ENCODE peak calls at places on chromosomes 11 and 22, in six cellular contexts. One of them, this sample, is unnamed.

GRCh38 chr11:133541331-133542095 is 9.2 kb upstream of the OPCML start:
- DNase-seq in mammary epithelial cell: no peak
- DNase-seq in fibroblast of lung: no peak
- DNase-seq in GM23338: peak; percentile 98
- DNase-seq in MM.1S: no peak
- DNase-seq in HCT116: no peak
- DNase-seq in this sample: no peak

GRCh38 chr11:122115520-122116343 is at the start of gene BLID:
- DNase-seq in mammary epithelial cell: no peak
- DNase-seq in fibroblast of lung: peak; percentile 55
- DNase-seq in GM23338: peak; percentile 88
- DNase-seq in MM.1S: no peak
- DNase-seq in HCT116: no peak
- DNase-seq in this sample: peak; percentile 66

GRCh38 chr11:64306876-64307622 is 1.7 kb downstream of the ESRRA start:
- DNase-seq in mammary epithelial cell: no peak
- DNase-seq in fibroblast of lung: no peak
- DNase-seq in GM23338: no peak
- DNase-seq in MM.1S: no peak
- DNase-seq in HCT116: no peak
- DNase-seq in this sample: no peak

GRCh38 chr11:12817681-12818332 is 143.6 kb downstream of the TEAD1 start:
- DNase-seq in mammary epithelial cell: peak; percentile 40
- DNase-seq in fibroblast of lung: peak; percentile 56
- DNase-seq in GM23338: no peak
- DNase-seq in MM.1S: no peak
- DNase-seq in HCT116: no peak
- DNase-seq in this sample: no peak

GRCh38 chr11:46680164-46680760 is 20.2 kb downstream of the ARHGAP1 start:
- DNase-seq in mammary epithelial cell: no peak
- DNase-seq in fibroblast of lung: no peak
- DNase-seq in GM23338: no peak
- DNase-seq in MM.1S: no peak
- DNase-seq in HCT116: no peak
- DNase-seq in this sample: no peak

GRCh38 chr11:122036022-122036421 is 80.0 kb downstream of the BLID start:
- DNase-seq in mammary epithelial cell: no peak
- DNase-seq in fibroblast of lung: peak; percentile 87
- DNase-seq in GM23338: no peak
- DNase-seq in MM.1S: no peak
- DNase-seq in HCT116: no peak
- DNase-seq in this sample: no peak

GRCh38 chr22:17631076-17631565 is 2.6 kb upstream of the ATP6V1E1 start:
- DNase-seq in mammary epithelial cell: no peak
- DNase-seq in fibroblast of lung: no peak
- DNase-seq in GM23338: no peak
- DNase-seq in MM.1S: no peak
- DNase-seq in HCT116: no peak
- DNase-seq in this sample: no peak

GRCh38 chr11:128497057-128497957 is 90.1 kb downstream of the ETS1 start:
- DNase-seq in mammary epithelial cell: peak; percentile 90
- DNase-seq in fibroblast of lung: peak; percentile 98
- DNase-seq in GM23338: no peak
- DNase-seq in MM.1S: no peak
- DNase-seq in HCT116: peak; percentile 83
- DNase-seq in this sample: peak; percentile 97

GRCh38 chr11:67302571-67303131 is 679 bp upstream of the SSH3 start:
- DNase-seq in mammary epithelial cell: peak; percentile 21
- DNase-seq in fibroblast of lung: no peak
- DNase-seq in GM23338: peak; percentile 85
- DNase-seq in MM.1S: no peak
- DNase-seq in HCT116: no peak
- DNase-seq in this sample: peak; percentile 25

GRCh38 chr11:39190751-39191150 is 2268.7 kb downstream of the LRRC4C start:
- DNase-seq in mammary epithelial cell: no peak
- DNase-seq in fibroblast of lung: no peak
- DNase-seq in GM23338: peak; percentile 48
- DNase-seq in MM.1S: no peak
- DNase-seq in HCT116: no peak
- DNase-seq in this sample: no peak

GRCh38 chr11:86446924-86447285 is 72.2 kb downstream of the CCDC81 start:
- DNase-seq in mammary epithelial cell: no peak
- DNase-seq in fibroblast of lung: no peak
- DNase-seq in GM23338: no peak
- DNase-seq in MM.1S: no peak
- DNase-seq in HCT116: no peak
- DNase-seq in this sample: no peak

GRCh38 chr11:48013269-48013901 is 33.0 kb downstream of the PTPRJ start:
- DNase-seq in mammary epithelial cell: no peak
- DNase-seq in fibroblast of lung: peak; percentile 45
- DNase-seq in GM23338: no peak
- DNase-seq in MM.1S: no peak
- DNase-seq in HCT116: no peak
- DNase-seq in this sample: peak; percentile 77

GRCh38 chr11:35131094-35131493 is 7.9 kb upstream of the CD44 start:
- DNase-seq in mammary epithelial cell: no peak
- DNase-seq in fibroblast of lung: no peak
- DNase-seq in GM23338: no peak
- DNase-seq in MM.1S: no peak
- DNase-seq in HCT116: no peak
- DNase-seq in this sample: no peak

GRCh38 chr22:40813912-40814315 is 5.2 kb downstream of the SLC25A17 start:
- DNase-seq in mammary epithelial cell: no peak
- DNase-seq in fibroblast of lung: no peak
- DNase-seq in GM23338: no peak
- DNase-seq in MM.1S: no peak
- DNase-seq in HCT116: no peak
- DNase-seq in this sample: no peak

GRCh38 chr11:121416909-121417567 is 35.1 kb upstream of the SORL1 start:
- DNase-seq in mammary epithelial cell: peak; percentile 83
- DNase-seq in fibroblast of lung: peak; percentile 96
- DNase-seq in GM23338: no peak
- DNase-seq in MM.1S: no peak
- DNase-seq in HCT116: no peak
- DNase-seq in this sample: peak; percentile 98

GRCh38 chr22:43066134-43066533 is 23.1 kb downstream of the TTLL1 start:
- DNase-seq in mammary epithelial cell: no peak
- DNase-seq in fibroblast of lung: no peak
- DNase-seq in GM23338: peak; percentile 37
- DNase-seq in MM.1S: no peak
- DNase-seq in HCT116: no peak
- DNase-seq in this sample: no peak

GRCh38 chr11:47994417-47994816 is 14.1 kb downstream of the PTPRJ start:
- DNase-seq in mammary epithelial cell: no peak
- DNase-seq in fibroblast of lung: no peak
- DNase-seq in GM23338: no peak
- DNase-seq in MM.1S: no peak
- DNase-seq in HCT116: no peak
- DNase-seq in this sample: no peak

GRCh38 chr11:130522284-130522961 is 74.0 kb downstream of the ADAMTS15 start:
- DNase-seq in mammary epithelial cell: peak; percentile 44
- DNase-seq in fibroblast of lung: peak; percentile 95
- DNase-seq in GM23338: peak; percentile 65
- DNase-seq in MM.1S: no peak
- DNase-seq in HCT116: peak; percentile 48
- DNase-seq in this sample: peak; percentile 93

GRCh38 chr11:78140392-78141077 is 1.1 kb upstream of the ALG8 start:
- DNase-seq in mammary epithelial cell: no peak
- DNase-seq in fibroblast of lung: no peak
- DNase-seq in GM23338: no peak
- DNase-seq in MM.1S: peak; percentile 12
- DNase-seq in HCT116: no peak
- DNase-seq in this sample: no peak

GRCh38 chr11:85951049-85951405 is 95.8 kb downstream of the CCDC83 start:
- DNase-seq in mammary epithelial cell: no peak
- DNase-seq in fibroblast of lung: no peak
- DNase-seq in GM23338: no peak
- DNase-seq in MM.1S: no peak
- DNase-seq in HCT116: no peak
- DNase-seq in this sample: no peak

GRCh38 chr11:69972351-69972802 is 105.7 kb upstream of the ANO1 start:
- DNase-seq in mammary epithelial cell: no peak
- DNase-seq in fibroblast of lung: no peak
- DNase-seq in GM23338: no peak
- DNase-seq in MM.1S: peak; percentile 78
- DNase-seq in HCT116: no peak
- DNase-seq in this sample: no peak

GRCh38 chr11:106072804-106073203 is 4.3 kb downstream of the KBTBD3 start:
- DNase-seq in mammary epithelial cell: no peak
- DNase-seq in fibroblast of lung: no peak
- DNase-seq in GM23338: no peak
- DNase-seq in MM.1S: no peak
- DNase-seq in HCT116: no peak
- DNase-seq in this sample: no peak

GRCh38 chr11:126211236-126212088 is at the start of the genes FAM118B and RPUSD4:
- DNase-seq in mammary epithelial cell: peak; percentile 95
- DNase-seq in fibroblast of lung: peak; percentile 94
- DNase-seq in GM23338: peak; percentile 99
- DNase-seq in MM.1S: peak; percentile 95
- DNase-seq in HCT116: peak; percentile 87
- DNase-seq in this sample: peak; percentile 98

GRCh38 chr11:61753672-61754071 is 1.2 kb downstream of the MYRF start:
- DNase-seq in mammary epithelial cell: no peak
- DNase-seq in fibroblast of lung: no peak
- DNase-seq in GM23338: no peak
- DNase-seq in MM.1S: no peak
- DNase-seq in HCT116: no peak
- DNase-seq in this sample: no peak

GRCh38 chr22:45268958-45269844 is 15.5 kb upstream of the UPK3A start:
- DNase-seq in mammary epithelial cell: peak; percentile 43
- DNase-seq in fibroblast of lung: peak; percentile 49
- DNase-seq in GM23338: peak; percentile 88
- DNase-seq in MM.1S: peak; percentile 79
- DNase-seq in HCT116: no peak
- DNase-seq in this sample: peak; percentile 78

GRCh38 chr11:17779861-17780594 is 45.4 kb downstream of the KCNC1 start:
- DNase-seq in mammary epithelial cell: no peak
- DNase-seq in fibroblast of lung: no peak
- DNase-seq in GM23338: no peak
- DNase-seq in MM.1S: no peak
- DNase-seq in HCT116: no peak
- DNase-seq in this sample: peak; percentile 14

GRCh38 chr22:24165673-24166072 is 15.6 kb upstream of the SUSD2 start:
- DNase-seq in mammary epithelial cell: peak; percentile 62
- DNase-seq in fibroblast of lung: peak; percentile 34
- DNase-seq in GM23338: no peak
- DNase-seq in MM.1S: no peak
- DNase-seq in HCT116: no peak
- DNase-seq in this sample: peak; percentile 32

GRCh38 chr11:118226781-118227180 is 2.0 kb upstream of the JAML start:
- DNase-seq in mammary epithelial cell: no peak
- DNase-seq in fibroblast of lung: no peak
- DNase-seq in GM23338: no peak
- DNase-seq in MM.1S: no peak
- DNase-seq in HCT116: no peak
- DNase-seq in this sample: no peak
- H3K4me1 ChIP-seq in mammary epithelial cell: no peaks in the 10 kb centered on the region
- H3K4me1 ChIP-seq in fibroblast of lung: no peaks in the 10 kb centered on the region
- H3K4me1 ChIP-seq in GM23338: no peaks in the 10 kb centered on the region
- H3K4me1 ChIP-seq in MM.1S: no peaks in the 10 kb centered on the region
- H3K4me1 ChIP-seq in HCT116: no peaks in the 10 kb centered on the region
- H3K4me1 ChIP-seq in this sample: peaks cover 15% of the 10 kb centered on the region

GRCh38 chr11:45285931-45286632 is at the start of gene SYT13:
- DNase-seq in mammary epithelial cell: no peak
- DNase-seq in fibroblast of lung: peak; percentile 13
- DNase-seq in GM23338: peak; percentile 92
- DNase-seq in MM.1S: no peak
- DNase-seq in HCT116: no peak
- DNase-seq in this sample: no peak
- TF ChIP-seq EZH2 in mammary epithelial cell: no peak
- TF ChIP-seq EZH2 in fibroblast of lung: no peak
- TF ChIP-seq EZH2 in GM23338: no peak
- TF ChIP-seq EZH2 in MM.1S: no peak
- TF ChIP-seq EZH2 in HCT116: no peak
- TF ChIP-seq EZH2 in this sample: no peak

DNA sequence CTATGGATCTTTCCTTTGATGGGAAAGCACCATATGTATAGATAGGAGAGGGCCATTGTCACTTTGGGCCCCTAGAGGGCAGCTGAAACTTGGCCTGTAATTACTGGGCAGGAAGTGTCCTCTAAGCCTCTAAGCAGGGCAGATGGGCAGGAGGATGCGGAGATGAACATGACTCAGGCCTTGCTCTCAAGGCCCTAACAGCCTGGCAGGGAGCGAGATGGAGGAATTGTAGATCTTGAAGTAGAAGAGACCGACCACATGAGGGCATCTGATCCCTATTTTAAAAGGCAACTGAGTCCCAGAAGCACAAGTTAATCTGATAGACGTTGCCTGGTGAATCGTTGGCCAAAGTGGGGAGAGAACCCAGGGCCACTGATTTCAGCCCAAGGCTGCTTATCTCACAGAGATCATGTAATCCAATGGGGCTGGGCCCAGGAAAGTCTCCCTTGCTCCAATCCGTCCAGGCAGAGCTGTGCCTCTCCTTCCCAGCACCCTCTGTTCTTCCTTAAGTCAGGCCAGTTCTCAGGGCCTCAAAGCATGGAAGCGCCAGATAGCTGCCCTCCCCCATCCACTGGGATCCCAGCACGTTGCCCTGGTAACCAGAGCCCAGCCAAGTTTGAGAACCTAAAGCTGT is 2.5 kb upstream of the SEPTIN3 start:
- DNase-seq in mammary epithelial cell: peak; percentile 87
- DNase-seq in fibroblast of lung: peak; percentile 84
- DNase-seq in GM23338: peak; percentile 83
- DNase-seq in MM.1S: peak; percentile 68
- DNase-seq in HCT116: peak; percentile 48
- DNase-seq in this sample: peak; percentile 80
- TF ChIP-seq CTCF in mammary epithelial cell: peak; percentile 45
- TF ChIP-seq CTCF in fibroblast of lung: peak; percentile 42
- TF ChIP-seq CTCF in GM23338: peak; percentile 59
- TF ChIP-seq CTCF in MM.1S: peak; percentile 42
- TF ChIP-seq CTCF in HCT116: peak; percentile 37
- TF ChIP-seq CTCF in this sample: peak; percentile 66

DNA sequence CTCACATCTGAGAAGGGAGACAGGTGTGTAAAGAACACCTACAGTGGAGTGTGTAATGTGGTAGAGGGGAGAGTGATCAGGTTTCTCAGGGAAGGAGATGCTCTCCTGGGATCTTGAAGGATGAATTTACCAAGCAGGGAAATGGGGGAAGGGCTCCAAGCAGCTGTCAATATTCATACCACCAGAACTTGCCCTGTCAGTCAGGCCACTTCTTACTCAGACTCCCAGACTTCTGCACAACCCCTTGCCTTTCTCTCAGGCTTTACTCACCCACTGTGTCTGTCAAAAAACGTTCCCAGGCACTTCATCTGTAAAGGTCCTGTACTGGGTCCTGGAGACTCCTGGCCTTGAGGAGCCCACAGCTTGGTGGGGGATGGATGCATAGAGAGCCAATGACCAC is 14.0 kb upstream of the FCHSD2 start:
- DNase-seq in mammary epithelial cell: no peak
- DNase-seq in fibroblast of lung: no peak
- DNase-seq in GM23338: no peak
- DNase-seq in MM.1S: no peak
- DNase-seq in HCT116: no peak
- DNase-seq in this sample: no peak
- H3K4me1 ChIP-seq in mammary epithelial cell: peaks cover 8% of the 10 kb centered on the region
- H3K4me1 ChIP-seq in fibroblast of lung: peaks cover 28% of the 10 kb centered on the region
- H3K4me1 ChIP-seq in GM23338: peaks cover 8% of the 10 kb centered on the region
- H3K4me1 ChIP-seq in MM.1S: peaks cover 77% of the 10 kb centered on the region
- H3K4me1 ChIP-seq in HCT116: no peaks in the 10 kb centered on the region
- H3K4me1 ChIP-seq in this sample: no peaks in the 10 kb centered on the region